ENCODE peak calls at places on chromosomes 11 and 22, in seven cellular contexts. P, J, T, R, Q, C and G are unnamed samples. For H3K4me1, the result is how much of the 10 kb centered on the place peaks cover.

GRCh38 chr11:13884159-13884799 is 78.2 kb upstream of the SPON1 start:
- DNase-seq in R (no peak), C (no peak), T (no peak), J (no peak), Q (no peak), P (no peak), G (no peak)

GRCh38 chr22:45425101-45425500 is 11.6 kb downstream of the RIBC2 start:
- DNase-seq in R (peak), P (no peak), C (no peak), J (peak), T (peak), Q (peak), G (no peak)

GRCh38 chr11:44633641-44634040 is 68.2 kb downstream of the CD82 start:
- DNase-seq in Q (peak), C (no peak), P (no peak), J (peak), R (no peak), T (no peak), G (no peak)

GRCh38 chr11:120827820-120828219 is 196.1 kb upstream of the TBCEL start:
- DNase-seq in P (no peak), T (no peak), C (no peak), R (no peak), J (no peak), Q (no peak), G (no peak)

GRCh38 chr22:48755332-48755949 is 1072.2 kb downstream of the BRD1 start:
- DNase-seq in Q (peak), T (no peak), P (peak), R (no peak), J (peak), C (no peak), G (no peak)

GRCh38 chr11:810040-810567 is 337 bp downstream of the RPLP2 start:
- DNase-seq in R (no peak), T (no peak), J (no peak), P (no peak), C (no peak), Q (no peak), G (no peak)

GRCh38 chr11:131977854-131978253 is 607.4 kb downstream of the NTM start:
- DNase-seq in Q (no peak), T (peak), R (peak), C (no peak), P (no peak), J (peak), G (peak)

GRCh38 chr11:80718611-80719291 is 1277.9 kb upstream of the TENM4 start:
- DNase-seq in T (no peak), J (no peak), P (no peak), R (no peak), Q (no peak), C (no peak), G (no peak)

GRCh38 chr11:44716256-44716655 is 10.5 kb upstream of the TSPAN18 start:
- DNase-seq in Q (no peak), T (no peak), P (no peak), R (no peak), C (no peak), J (no peak), G (no peak)

GRCh38 chr22:31578171-31578570 is 81.8 kb downstream of the SFI1 start:
- DNase-seq in C (no peak), T (no peak), P (no peak), J (no peak), R (no peak), Q (no peak), G (no peak)

GRCh38 chr22:48744283-48744641 is 1083.4 kb downstream of the BRD1 start:
- DNase-seq in R (no peak), P (peak), C (no peak), Q (peak), J (peak), T (no peak), G (no peak)

GRCh38 chr22:40595497-40596234 is 40.9 kb downstream of the MRTFA start:
- DNase-seq in Q (no peak), T (peak), R (no peak), C (no peak), P (no peak), J (no peak), G (no peak)

GRCh38 chr22:46454910-46455269 is 82.5 kb downstream of the CELSR1 start:
- DNase-seq in Q (no peak), R (peak), J (no peak), T (no peak), C (peak), P (no peak), G (peak)

GRCh38 chr11:70405679-70406395 is 7.5 kb downstream of the CTTN start:
- DNase-seq in P (no peak), C (no peak), R (no peak), J (no peak), T (no peak), Q (no peak), G (no peak)

GRCh38 chr11:70409437-70409836 is 11.1 kb downstream of the CTTN start:
- DNase-seq in C (no peak), Q (no peak), T (no peak), P (no peak), R (no peak), J (no peak), G (no peak)

GRCh38 chr11:70407814-70408213 is 9.5 kb downstream of the CTTN start:
- DNase-seq in T (no peak), P (no peak), J (no peak), R (no peak), Q (no peak), C (no peak), G (no peak)

GRCh38 chr11:70409871-70410270 is 11.5 kb downstream of the CTTN start:
- DNase-seq in R (no peak), J (no peak), Q (no peak), P (no peak), C (no peak), T (no peak), G (no peak)

GRCh38 chr11:70407121-70407520 is 8.8 kb downstream of the CTTN start:
- DNase-seq in Q (no peak), P (no peak), C (no peak), J (no peak), T (no peak), R (no peak), G (no peak)
- H3K4me1 ChIP-seq in Q (under half), P (under half), C (under half), J (under half), T (under half), R (under half), G (under half)

GRCh38 chr11:114160884-114161283 is 101.4 kb downstream of the ZBTB16 start:
- DNase-seq in P (no peak), Q (no peak), J (no peak), T (no peak), C (no peak), R (no peak), G (peak)
- H3K4me1 ChIP-seq in P (half or more), Q (half or more), J (under half), T (under half), C (under half), R (under half), G (half or more)

GRCh38 chr11:17163742-17164141 is 44.0 kb downstream of the PIK3C2A start:
- DNase-seq in R (no peak), P (no peak), T (no peak), Q (no peak), J (no peak), C (no peak), G (no peak)
- H3K4me1 ChIP-seq in R (under half), P (under half), T (under half), Q (under half), J (under half), C (under half), G (under half)

DNA sequence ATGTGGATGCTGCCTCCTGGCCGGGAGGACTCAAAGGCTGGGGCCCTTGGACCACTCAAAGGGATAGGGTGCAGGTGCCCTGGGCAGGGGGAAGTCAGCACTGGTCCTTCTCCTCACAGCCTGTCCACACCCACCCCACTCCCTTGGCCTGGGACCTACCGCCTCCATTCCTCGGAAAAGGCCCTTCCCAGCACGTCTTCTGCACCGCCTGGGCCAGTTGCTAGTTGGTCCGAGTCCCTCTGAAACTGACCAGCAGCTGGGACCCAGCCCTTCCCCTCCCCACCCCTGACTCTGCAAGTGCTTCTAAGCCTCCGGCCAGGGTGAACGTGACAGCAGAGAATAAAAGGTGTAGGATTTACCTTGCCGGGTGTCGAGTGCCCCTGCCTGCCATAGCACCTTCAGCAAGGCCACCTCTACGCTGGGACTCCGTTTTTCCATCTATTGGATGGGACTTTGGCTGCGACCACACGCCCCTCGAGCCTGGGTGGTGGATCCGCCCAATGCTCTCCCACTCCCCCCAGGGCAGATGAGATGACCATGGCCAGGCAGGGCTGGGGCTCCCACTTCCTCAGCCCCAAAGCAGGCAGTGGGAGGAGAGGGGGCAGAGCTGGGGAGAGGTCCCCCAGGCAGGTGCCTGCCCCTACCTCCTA is 37.3 kb downstream of the OSBPL5 start:
- DNase-seq in Q (no peak), P (no peak), C (no peak), R (no peak), T (no peak), J (no peak), G (no peak)
- H3K4me1 ChIP-seq in Q (under half), P (under half), C (under half), R (under half), T (under half), J (under half), G (under half)

GRCh38 chr11:64089493-64089892 is 53.8 kb downstream of the FLRT1 start:
- DNase-seq in P (no peak), R (no peak), C (no peak), Q (no peak), T (no peak), J (no peak), G (no peak)
- H3K4me1 ChIP-seq in P (under half), R (under half), C (half or more), Q (under half), T (under half), J (under half), G (under half)

GRCh38 chr11:67273260-67273990 is 7.2 kb downstream of the GRK2 start:
- DNase-seq in J (no peak), T (no peak), P (peak), Q (no peak), C (no peak), R (no peak), G (no peak)
- H3K4me1 ChIP-seq in J (half or more), T (under half), P (half or more), Q (half or more), C (under half), R (under half), G (under half)

GRCh38 chr22:37752189-37753061 is 55.3 kb upstream of the GCAT start:
- DNase-seq in T (peak), C (peak), R (peak), J (peak), P (peak), Q (peak), G (peak)
- H3K4me1 ChIP-seq in T (under half), C (half or more), R (half or more), J (half or more), P (half or more), Q (half or more), G (half or more)